ENCODE peak calls at places on chromosomes 1 and 21, in seven cellular contexts. Z is SHP77; Y is activated naive CD4-positive, alpha-beta T cell; D is GOT3; N is progenitor cell of endocrine pancreas; L is HEK293T; B is islet precursor cell. R is an unnamed sample.

GRCh38 chr1:206709772-206710456 is 25.2 kb downstream of the MAPKAPK2 start:
- DNase-seq in D (no peak), B (no peak), Z (no peak), Y (no peak), L (no peak), N (no peak), R (no peak)

GRCh38 chr1:54120698-54121481 is 31.9 kb downstream of the CDCP2 start:
- DNase-seq in L (no peak), N (no peak), Y (no peak), B (no peak), Z (no peak), D (no peak), R (no peak)

GRCh38 chr1:109803901-109804331 is 40.2 kb upstream of the EPS8L3 start:
- DNase-seq in B (peak), N (no peak), Y (no peak), Z (no peak), L (no peak), D (no peak), R (no peak)

GRCh38 chr1:185681034-185681633 is 53.1 kb upstream of the HMCN1 start:
- DNase-seq in D (no peak), L (peak), N (no peak), Z (peak), Y (no peak), B (peak), R (no peak)

GRCh38 chr1:219472596-219472995 is 140.3 kb downstream of the ZC3H11B start:
- DNase-seq in B (no peak), N (no peak), D (no peak), L (no peak), Y (no peak), Z (no peak), R (no peak)

GRCh38 chr1:160078392-160079195 is 2.7 kb upstream of the KCNJ9 start:
- DNase-seq in Z (no peak), L (peak), B (peak), D (no peak), Y (peak), N (no peak), R (peak)

GRCh38 chr1:162565460-162565859 is 3.9 kb downstream of the UAP1 start:
- DNase-seq in Z (no peak), N (no peak), L (no peak), D (no peak), Y (no peak), B (no peak), R (no peak)

GRCh38 chr1:46725736-46726108 is 6.8 kb upstream of the EFCAB14 start:
- DNase-seq in Z (no peak), L (no peak), Y (no peak), N (no peak), D (no peak), B (no peak), R (no peak)

GRCh38 chr21:34635307-34635706 is 20.4 kb upstream of the RCAN1 start:
- DNase-seq in L (peak), B (no peak), Z (no peak), Y (no peak), D (no peak), N (no peak), R (no peak)

GRCh38 chr1:113138778-113139177 is 65.8 kb downstream of the LRIG2 start:
- DNase-seq in L (no peak), N (no peak), B (no peak), Z (no peak), D (no peak), Y (no peak), R (no peak)

GRCh38 chr1:228391411-228392020 is 15.1 kb downstream of the TRIM11 start:
- DNase-seq in L (no peak), N (no peak), Y (no peak), B (no peak), D (no peak), Z (no peak), R (no peak)

GRCh38 chr1:64282353-64282752 is 78.9 kb downstream of the UBE2U start:
- DNase-seq in Z (peak), L (no peak), N (no peak), D (no peak), Y (no peak), B (no peak), R (no peak)

GRCh38 chr1:166169182-166169581 is 2.4 kb upstream of the FAM78B start:
- DNase-seq in N (no peak), L (no peak), Y (no peak), D (no peak), Z (no peak), B (no peak), R (no peak)

GRCh38 chr1:208807446-208808117 is 563.4 kb upstream of the PLXNA2 start:
- DNase-seq in Y (no peak), B (no peak), L (no peak), N (no peak), D (peak), Z (no peak), R (no peak)

GRCh38 chr1:4052657-4053056 is 152.6 kb upstream of the C1orf174 start:
- DNase-seq in B (no peak), Z (no peak), Y (no peak), N (no peak), L (no peak), D (no peak), R (no peak)

GRCh38 chr1:1779691-1780597 is 1.7 kb upstream of the NADK start:
- DNase-seq in L (no peak), D (no peak), Z (no peak), Y (no peak), N (no peak), B (no peak), R (peak)

R was measured in activated T-cell treated with anti-CD3 and anti-CD28 coated beads for 1 hour.